ENCODE peak calls at places on chromosomes 1 and 21, in five cellular contexts. B is osteoblast, D is NCI-H1092, K is mesendoderm, O is LoVo. U is an unnamed sample.

GRCh38 chr1:115545791-115546733 is 95.7 kb upstream of the VANGL1 start:
- DNase-seq in B (peak; percentile 84), D (peak; percentile 11), K (peak; percentile 99), O (peak; percentile 83), U (peak; percentile 94)

GRCh38 chr1:75265792-75266191 is 131.6 kb downstream of the LHX8 start:
- DNase-seq in B (no peak), D (peak; percentile 6), K (peak; percentile 81), O (peak; percentile 47), U (peak; percentile 35)

GRCh38 chr1:67339623-67340343 is 32.1 kb downstream of the IL12RB2 start:
- DNase-seq in B (peak; percentile 81), D (no peak), K (no peak), O (no peak), U (peak; percentile 16)

GRCh38 chr1:28045777-28046176 is 42.6 kb downstream of the EYA3 start:
- DNase-seq in B (peak; percentile 1), D (no peak), K (no peak), O (no peak), U (no peak)

GRCh38 chr1:46533179-46533864 is 18.1 kb downstream of the KNCN start:
- DNase-seq in B (no peak), D (no peak), K (no peak), O (no peak), U (no peak)

GRCh38 chr1:44678120-44678519 is 3.6 kb downstream of the ARMH1 start:
- DNase-seq in B (no peak), D (no peak), K (no peak), O (no peak), U (no peak)

GRCh38 chr1:2611034-2611501 is 21.7 kb downstream of the MMEL1 start:
- DNase-seq in B (peak; percentile 89), D (no peak), K (peak; percentile 73), O (peak; percentile 22), U (no peak)

GRCh38 chr21:37463083-37463780 is 96.7 kb downstream of the DYRK1A start:
- DNase-seq in B (peak; percentile 51), D (no peak), K (peak; percentile 61), O (peak; percentile 35), U (peak; percentile 77)

GRCh38 chr1:115373305-115373704 is 35.3 kb upstream of the NGF start:
- DNase-seq in B (peak; percentile 38), D (no peak), K (no peak), O (no peak), U (peak; percentile 4)

GRCh38 chr1:37479255-37480124 is 5.1 kb downstream of the ZC3H12A start:
- DNase-seq in B (peak; percentile 99), D (no peak), K (peak; percentile 11), O (peak; percentile 87), U (peak; percentile 92)

GRCh38 chr1:236181059-236181458 is 38.7 kb downstream of the GPR137B start:
- DNase-seq in B (no peak), D (no peak), K (no peak), O (no peak), U (no peak)

GRCh38 chr1:19754482-19754881 is 45.2 kb downstream of the TMCO4 start:
- DNase-seq in B (no peak), D (no peak), K (no peak), O (no peak), U (no peak)

GRCh38 chr1:208587110-208587509 is 342.9 kb upstream of the PLXNA2 start:
- DNase-seq in B (no peak), D (no peak), K (no peak), O (no peak), U (no peak)

GRCh38 chr1:31703431-31704260 is at the start of gene COL16A1:
- DNase-seq in B (peak; percentile 90), D (no peak), K (peak; percentile 54), O (no peak), U (no peak)

GRCh38 chr1:10936998-10937901 is 75.2 kb upstream of the TARDBP start:
- DNase-seq in B (peak; percentile 65), D (peak; percentile 43), K (no peak), O (no peak), U (no peak)

GRCh38 chr1:1349256-1350012 is at the start of gene DVL1:
- DNase-seq in B (peak; percentile 99), D (peak; percentile 32), K (peak; percentile 75), O (peak; percentile 75), U (peak; percentile 41)

GRCh38 chr1:89047734-89048133 is 17.3 kb downstream of the GBP1 start:
- DNase-seq in B (no peak), D (no peak), K (no peak), O (no peak), U (no peak)

GRCh38 chr21:46461909-46462308 is 3.2 kb downstream of the DIP2A start:
- DNase-seq in B (peak; percentile 30), D (no peak), K (peak; percentile 15), O (no peak), U (no peak)

GRCh38 chr1:218585565-218586184 is 240.5 kb downstream of the TGFB2 start:
- DNase-seq in B (no peak), D (no peak), K (peak; percentile 94), O (peak; percentile 9), U (peak; percentile 76)

GRCh38 chr1:153957744-153958110 is 685 bp downstream of the CRTC2 start:
- DNase-seq in B (no peak), D (no peak), K (peak; percentile 42), O (no peak), U (no peak)

GRCh38 chr21:36471254-36471723 is 8.6 kb downstream of the CLDN14 start:
- DNase-seq in B (peak; percentile 90), D (no peak), K (no peak), O (peak; percentile 19), U (peak; percentile 68)

GRCh38 chr21:15224346-15225086 is 159.7 kb upstream of the NRIP1 start:
- DNase-seq in B (peak; percentile 72), D (no peak), K (no peak), O (peak; percentile 65), U (peak; percentile 88)

GRCh38 chr1:193321242-193321842 is 134.9 kb upstream of the B3GALT2 start:
- DNase-seq in B (no peak), D (no peak), K (no peak), O (no peak), U (no peak)

GRCh38 chr1:168636642-168637111 is 60.3 kb downstream of the XCL1 start:
- DNase-seq in B (no peak), D (no peak), K (peak; percentile 45), O (no peak), U (peak; percentile 37)

GRCh38 chr1:7011826-7012225 is 226.6 kb downstream of the CAMTA1 start:
- DNase-seq in B (no peak), D (no peak), K (no peak), O (no peak), U (no peak)

GRCh38 chr1:101002551-101002950 is 23.0 kb downstream of the DPH5 start:
- DNase-seq in B (no peak), D (no peak), K (peak; percentile 91), O (no peak), U (peak; percentile 12)

GRCh38 chr1:171251741-171252300 is 3.5 kb downstream of the FMO1 start:
- DNase-seq in B (peak; percentile 71), D (no peak), K (peak; percentile 23), O (peak; percentile 42), U (no peak)